ENCODE peak calls at places on chromosomes 1 and 21, in eight cellular contexts. E is MM.1S, D is OCI-LY7, F is neural progenitor cell, H is hepatocyte, R is GM23248, Y is PC-3, J is GM23338. A is an unnamed sample.

GRCh38 chr1:54952950-54953718 is 27.3 kb upstream of the TMEM61 start:
- DNase-seq in E (no peak), J (no peak), F (no peak), D (no peak), H (no peak), Y (peak; percentile 74), R (peak; percentile 43), A (no peak)

GRCh38 chr1:88401283-88401682 is 282.8 kb upstream of the PKN2 start:
- DNase-seq in F (no peak), Y (no peak), J (no peak), H (no peak), R (no peak), D (no peak), E (no peak), A (no peak)

GRCh38 chr1:151165738-151166505 is at the start of the genes LYSMD1 and SCNM1:
- DNase-seq in Y (peak; percentile 100), R (peak; percentile 99), E (peak; percentile 100), D (peak; percentile 99), H (peak; percentile 97), F (peak; percentile 98), J (peak; percentile 99), A (peak; percentile 97)

GRCh38 chr1:156926175-156926574 is 5.7 kb downstream of the LRRC71 start:
- DNase-seq in E (no peak), D (no peak), F (no peak), Y (peak; percentile 98), R (peak; percentile 56), J (no peak), H (peak; percentile 40), A (peak; percentile 86)

GRCh38 chr21:31161157-31161556 is 122.9 kb upstream of the KRTAP19-8 start:
- DNase-seq in F (peak; percentile 63), Y (no peak), D (no peak), J (peak; percentile 52), R (peak; percentile 87), E (no peak), H (no peak), A (no peak)

GRCh38 chr1:215146252-215146975 is 63.9 kb downstream of the KCNK2 start:
- DNase-seq in E (no peak), D (no peak), R (peak; percentile 57), J (peak; percentile 57), H (peak; percentile 52), F (peak; percentile 35), Y (peak; percentile 82), A (peak; percentile 21)

GRCh38 chr1:220887202-220887867 is 8.1 kb downstream of the HLX start:
- DNase-seq in Y (no peak), R (peak; percentile 33), F (peak; percentile 76), E (no peak), J (peak; percentile 80), D (no peak), H (peak; percentile 36), A (no peak)

GRCh38 chr1:36208978-36209708 is 15.1 kb upstream of the THRAP3 start:
- DNase-seq in Y (no peak), R (peak; percentile 38), E (no peak), F (no peak), H (peak; percentile 35), J (no peak), D (no peak), A (no peak)

GRCh38 chr1:77347646-77348045 is 65.8 kb downstream of the AK5 start:
- DNase-seq in J (peak; percentile 21), E (no peak), D (no peak), F (no peak), R (peak; percentile 96), Y (peak; percentile 86), H (peak; percentile 32), A (peak; percentile 4)

GRCh38 chr1:111270781-111271463 is 19.7 kb upstream of the CHIA start:
- DNase-seq in Y (no peak), D (no peak), R (no peak), J (peak; percentile 35), F (no peak), E (no peak), H (no peak), A (no peak)

GRCh38 chr1:19096036-19096833 is 113.8 kb downstream of the UBR4 start:
- DNase-seq in H (peak; percentile 56), J (peak; percentile 22), D (no peak), F (peak; percentile 61), R (peak; percentile 37), Y (peak; percentile 74), E (no peak), A (peak; percentile 6)

GRCh38 chr1:201205036-201205435 is 14.4 kb downstream of the IGFN1 start:
- DNase-seq in Y (no peak), H (no peak), F (no peak), E (no peak), R (no peak), J (no peak), D (no peak), A (no peak)

GRCh38 chr21:44372616-44373015 is 19.2 kb downstream of the TRPM2 start:
- DNase-seq in Y (no peak), D (no peak), H (no peak), J (no peak), E (no peak), R (no peak), F (no peak), A (no peak)

DNA sequence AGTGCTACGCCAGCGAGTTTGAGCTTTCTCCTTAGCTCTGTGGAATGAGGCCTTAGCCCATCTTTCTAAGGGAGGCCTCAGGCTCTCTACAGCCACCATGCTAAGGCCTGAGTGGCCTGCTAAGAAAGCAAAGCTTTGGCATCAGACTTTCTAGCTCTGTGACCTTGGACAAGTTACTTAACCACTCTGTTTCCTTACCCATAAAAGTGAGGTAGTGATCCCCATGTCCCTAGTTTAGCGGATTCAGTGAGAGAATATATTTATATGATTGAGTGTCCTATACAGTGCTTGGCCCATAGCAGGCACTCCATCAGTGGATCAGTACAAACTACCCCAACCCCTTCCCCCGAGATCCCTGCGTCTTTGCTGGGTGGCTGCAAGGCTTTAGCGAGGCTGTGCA is 4.0 kb downstream of the POGK start:
- DNase-seq in E (no peak), F (no peak), J (no peak), H (no peak), R (no peak), Y (no peak), D (no peak), A (no peak)
- H3K27ac ChIP-seq in E (no peak overlapping the region), F (no peak overlapping the region), J (no peak overlapping the region), H (peak overlapping the region; percentile 78), R (no peak overlapping the region), Y (no peak overlapping the region), D (no peak overlapping the region), A (no peak overlapping the region)

GRCh38 chr1:47189844-47190562 is at the start of gene PDZK1IP1:
- DNase-seq in R (peak; percentile 95), Y (no peak), E (no peak), F (peak; percentile 67), D (no peak), J (peak; percentile 46), H (peak; percentile 81), A (no peak)
- TF ChIP-seq EZH2phosphoT487 in R (no peak), Y (no peak), E (no peak), F (no peak), D (no peak), J (no peak), H (no peak), A (no peak)

GRCh38 chr1:183331095-183331742 is 87.0 kb downstream of the NMNAT2 start:
- DNase-seq in E (no peak), J (peak; percentile 66), D (no peak), F (peak; percentile 62), H (peak; percentile 70), R (peak; percentile 5), Y (no peak), A (no peak)
- H3K27ac ChIP-seq in E (no peak overlapping the region), J (peak overlapping the region; percentile 70), D (no peak overlapping the region), F (peak overlapping the region; percentile 81), H (peak overlapping the region; percentile 83), R (no peak overlapping the region), Y (no peak overlapping the region), A (no peak overlapping the region)

DNA sequence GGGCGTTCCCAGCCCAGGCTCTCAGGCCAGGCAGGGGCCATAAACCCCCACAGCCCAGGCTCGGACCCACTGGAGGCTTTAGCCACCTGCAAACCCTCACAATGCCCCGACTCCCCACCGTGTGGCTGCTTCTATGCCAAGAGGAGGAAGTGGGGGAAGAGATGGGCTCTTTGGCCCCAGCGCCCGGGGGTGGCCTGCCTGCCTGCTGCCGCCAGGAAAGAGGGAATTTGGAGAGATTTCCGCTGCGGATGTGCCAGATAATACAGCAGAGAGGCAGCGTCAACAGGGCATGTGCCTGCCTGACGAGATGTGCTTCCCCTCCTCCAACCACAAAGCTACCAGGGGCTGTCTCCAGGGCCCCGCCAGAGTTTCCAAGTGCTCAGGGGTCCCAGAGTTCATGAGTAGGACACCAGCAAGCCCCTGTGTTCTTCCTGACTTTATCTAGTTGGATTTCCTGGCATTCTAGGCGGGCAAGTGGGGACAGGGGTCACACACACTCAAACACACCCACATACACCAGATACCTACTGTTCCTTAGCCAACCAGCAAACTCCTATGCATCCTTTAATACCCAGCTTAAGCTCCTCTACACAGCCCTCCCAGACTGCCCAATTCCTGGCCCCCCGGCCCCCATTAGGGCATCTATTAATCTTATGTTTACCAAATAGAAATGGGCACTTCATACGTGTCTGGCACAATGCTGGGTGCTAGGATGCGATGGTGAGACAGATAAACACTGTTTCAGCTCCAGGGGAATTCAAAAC is 14.1 kb downstream of the EPHA2 start:
- DNase-seq in F (peak; percentile 28), R (no peak), D (no peak), E (no peak), H (no peak), Y (no peak), J (no peak), A (no peak)
- TF ChIP-seq EZH2phosphoT487 in F (no peak), R (no peak), D (no peak), E (no peak), H (no peak), Y (no peak), J (no peak), A (no peak)

DNA sequence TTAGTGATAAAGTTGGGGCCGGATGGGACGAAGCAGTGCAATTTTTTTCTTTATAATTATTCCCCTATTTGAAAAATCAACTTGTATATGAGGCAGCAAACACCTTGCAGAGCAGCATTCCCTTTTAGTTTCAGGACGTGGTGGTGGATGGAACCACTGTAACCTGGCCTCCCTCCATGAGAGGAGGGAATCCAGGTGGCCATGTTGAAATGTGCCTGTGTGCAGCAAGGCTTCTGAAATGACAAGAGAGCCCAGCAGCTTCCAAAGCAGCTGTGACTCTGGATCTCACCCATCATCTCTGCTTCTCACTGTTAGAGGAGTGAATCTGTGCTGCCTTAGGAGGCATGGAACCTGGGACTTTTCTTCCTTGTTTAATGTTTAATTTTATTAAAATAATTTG is 42.3 kb downstream of the NFIA start:
- DNase-seq in H (no peak), J (no peak), Y (no peak), E (no peak), R (no peak), F (no peak), D (no peak), A (no peak)
- H3K27ac ChIP-seq in H (peak overlapping the region; percentile 55), J (no peak overlapping the region), Y (no peak overlapping the region), E (no peak overlapping the region), R (no peak overlapping the region), F (no peak overlapping the region), D (no peak overlapping the region), A (no peak overlapping the region)

DNA sequence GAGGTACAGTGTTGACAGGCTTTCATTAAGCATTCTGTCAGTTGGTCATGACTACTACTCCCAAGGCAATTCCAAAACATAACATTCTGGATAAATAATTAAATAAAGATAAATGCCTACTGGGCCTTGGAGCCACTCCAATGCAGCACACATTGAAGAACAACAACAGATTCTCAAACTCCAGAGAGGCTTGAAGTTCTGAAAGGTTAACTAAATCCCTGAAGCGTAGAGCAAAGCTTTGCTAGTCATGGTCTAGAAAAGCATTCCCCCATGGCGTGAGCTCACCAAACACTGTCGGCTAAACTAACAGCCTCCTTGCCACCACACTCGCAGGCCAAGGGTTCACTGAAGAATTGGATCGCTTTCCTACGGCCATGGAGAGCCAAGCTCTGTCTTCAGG is 268.0 kb downstream of the ATG4C start:
- DNase-seq in R (no peak), F (no peak), H (no peak), Y (no peak), D (no peak), J (no peak), E (no peak), A (no peak)
- TF ChIP-seq EZH2phosphoT487 in R (no peak), F (no peak), H (no peak), Y (no peak), D (no peak), J (no peak), E (no peak), A (no peak)

A was measured in HCT116.